ENCODE peak calls at places on chromosomes 13 and 19, in ten cellular contexts. Z is nephron progenitor cell; D is fibroblast of the aortic adventitia; N is CD4-positive, alpha-beta memory T cell; L is cardiac fibroblast; P is hypothalamus; A is ascending aorta; B is WERI-Rb-1; G is stimulated activated CD8-positive, alpha-beta memory T cell treated with anti-CD3 and anti-CD28 coated beads, Interleukin-12 subunit alpha, Interleukin-12 subunit beta, amount 100 ng/mL, for 1 hour; S is ELF-1. J is an unnamed sample.

GRCh38 chr13:100388923-100389322 is 199.7 kb downstream of the GGACT start:
- DNase-seq in Z (no peak), D (no peak), N (no peak), L (no peak), P (no peak), A (no peak), B (no peak), G (no peak), S (no peak), J (no peak)

GRCh38 chr19:33687761-33688656 is 66.3 kb downstream of the CHST8 start:
- DNase-seq in Z (no peak), D (no peak), N (no peak), L (no peak), P (no peak), A (peak; percentile 56), B (peak; percentile 23), G (no peak), S (no peak), J (no peak)

GRCh38 chr19:40461669-40462221 is 3.8 kb downstream of the BLVRB start:
- DNase-seq in Z (no peak), D (no peak), N (no peak), L (no peak), P (no peak), A (peak; percentile 72), B (no peak), G (no peak), S (no peak), J (no peak)

GRCh38 chr13:28455580-28456194 is 39.2 kb downstream of the FLT1 start:
- DNase-seq in Z (no peak), D (no peak), N (no peak), L (peak; percentile 23), P (no peak), A (no peak), B (no peak), G (no peak), S (no peak), J (no peak)

GRCh38 chr13:29753593-29754485 is 96.6 kb downstream of the UBL3 start:
- DNase-seq in Z (no peak), D (peak; percentile 47), N (no peak), L (peak; percentile 12), P (no peak), A (no peak), B (no peak), G (no peak), S (no peak), J (no peak)

GRCh38 chr13:45340422-45341033 is 455 bp downstream of the TPT1 start:
- DNase-seq in Z (peak; percentile 85), D (peak; percentile 91), N (peak; percentile 85), L (peak; percentile 97), P (peak; percentile 51), A (peak; percentile 96), B (peak; percentile 89), G (peak; percentile 68), S (peak; percentile 90), J (no peak)

GRCh38 chr19:33998739-33999345 is 173.5 kb upstream of the LSM14A start:
- DNase-seq in Z (no peak), D (peak; percentile 23), N (peak; percentile 5), L (peak; percentile 29), P (no peak), A (no peak), B (no peak), G (no peak), S (no peak), J (no peak)

GRCh38 chr13:36298535-36299068 is 988 bp upstream of the CCDC169 start:
- DNase-seq in Z (no peak), D (no peak), N (no peak), L (no peak), P (no peak), A (no peak), B (no peak), G (no peak), S (peak; percentile 88), J (no peak)

GRCh38 chr13:80386001-80386400 is 45.1 kb upstream of the SPRY2 start:
- DNase-seq in Z (no peak), D (no peak), N (no peak), L (no peak), P (no peak), A (no peak), B (no peak), G (no peak), S (no peak), J (no peak)

GRCh38 chr13:74424455-74424854 is 290.3 kb upstream of the KLF12 start:
- DNase-seq in Z (no peak), D (no peak), N (no peak), L (no peak), P (no peak), A (no peak), B (peak; percentile 20), G (no peak), S (no peak), J (no peak)